ENCODE peak calls at places on chromosomes 1 and 21, in eight cellular contexts. B, V, Y, L, F, K, I and T are unnamed samples.
A peak's percentile ranks its signal among the peaks of the same experiment; 100 is the strongest.

GRCh38 chr1:152110860-152111514 is 4.3 kb downstream of the TCHH start:
- DNase-seq in I (no peak), F (peak; percentile 67), B (peak; percentile 26), K (no peak), L (peak; percentile 18), V (peak; percentile 32), Y (no peak), T (peak; percentile 70)

GRCh38 chr1:178870944-178871343 is at the start of gene ANGPTL1:
- DNase-seq in V (peak; percentile 14), B (no peak), I (no peak), Y (no peak), L (no peak), F (no peak), K (peak; percentile 39), T (no peak)

GRCh38 chr1:25740071-25740470 is 59.9 kb upstream of the SELENON start:
- DNase-seq in V (no peak), K (no peak), F (no peak), Y (no peak), L (no peak), I (no peak), B (no peak), T (no peak)

GRCh38 chr1:22814176-22815042 is 103.8 kb downstream of the EPHB2 start:
- DNase-seq in V (peak; percentile 65), F (peak; percentile 52), B (no peak), I (peak; percentile 84), L (no peak), K (no peak), Y (peak; percentile 42), T (no peak)

GRCh38 chr1:101112051-101112770 is 86.6 kb upstream of the DPH5 start:
- DNase-seq in F (no peak), I (no peak), V (no peak), L (peak; percentile 48), Y (no peak), B (peak; percentile 26), K (no peak), T (no peak)

GRCh38 chr1:46581685-46582455 is 22.2 kb downstream of the MKNK1 start:
- DNase-seq in V (no peak), B (no peak), L (no peak), I (no peak), F (no peak), K (no peak), Y (no peak), T (no peak)

GRCh38 chr1:214058071-214058470 is 70.3 kb downstream of the PROX1 start:
- DNase-seq in K (no peak), B (no peak), Y (no peak), V (no peak), F (no peak), L (no peak), I (no peak), T (no peak)

GRCh38 chr21:45335151-45335760 is 47.6 kb upstream of the POFUT2 start:
- DNase-seq in K (no peak), V (no peak), F (no peak), I (peak; percentile 57), Y (no peak), L (peak; percentile 8), B (no peak), T (peak; percentile 32)

GRCh38 chr1:187185389-187185788 is 356.6 kb downstream of the PLA2G4A start:
- DNase-seq in F (no peak), B (no peak), V (no peak), K (no peak), L (no peak), I (no peak), Y (no peak), T (no peak)

GRCh38 chr1:5680600-5680999 is 311.6 kb downstream of the NPHP4 start:
- DNase-seq in B (no peak), Y (no peak), V (no peak), K (no peak), F (no peak), L (no peak), I (no peak), T (no peak)

GRCh38 chr1:55337801-55338447 is 122.8 kb upstream of the USP24 start:
- DNase-seq in I (no peak), L (no peak), F (no peak), K (no peak), B (peak; percentile 47), V (peak; percentile 74), Y (no peak), T (no peak)

GRCh38 chr1:170678196-170678595 is 14.3 kb downstream of the PRRX1 start:
- DNase-seq in I (no peak), F (no peak), K (no peak), L (no peak), V (peak; percentile 89), B (no peak), Y (no peak), T (no peak)

GRCh38 chr1:203491664-203492485 is 2.1 kb upstream of the OPTC start:
- DNase-seq in K (no peak), F (no peak), I (no peak), Y (no peak), L (no peak), B (no peak), V (no peak), T (no peak)

GRCh38 chr1:37949524-37950152 is 2.8 kb upstream of the INPP5B start:
- DNase-seq in K (no peak), I (no peak), Y (no peak), F (no peak), V (no peak), B (no peak), L (no peak), T (no peak)

GRCh38 chr1:24070821-24071393 is 41.0 kb downstream of the MYOM3 start:
- DNase-seq in Y (peak; percentile 17), V (peak; percentile 59), B (peak; percentile 88), K (peak; percentile 39), I (peak; percentile 80), L (peak; percentile 60), F (peak; percentile 68), T (no peak)

GRCh38 chr1:247429526-247429925 is 13.6 kb downstream of the NLRP3 start:
- DNase-seq in B (no peak), L (no peak), I (no peak), Y (no peak), F (no peak), V (no peak), K (no peak), T (no peak)

GRCh38 chr1:169796411-169796810 is 1.7 kb upstream of the METTL18 start:
- DNase-seq in K (no peak), V (no peak), I (no peak), F (no peak), L (no peak), B (no peak), Y (no peak), T (no peak)

GRCh38 chr1:117120774-117121588 is 568 bp downstream of the TRIM45 start:
- DNase-seq in K (no peak), V (no peak), L (no peak), B (no peak), I (no peak), F (no peak), Y (no peak), T (no peak)

GRCh38 chr1:237041795-237042466 is at the start of gene RYR2:
- DNase-seq in K (no peak), V (no peak), L (peak; percentile 57), F (no peak), I (no peak), B (no peak), Y (no peak), T (no peak)

GRCh38 chr1:187445066-187445465 is 616.3 kb downstream of the PLA2G4A start:
- DNase-seq in Y (no peak), I (no peak), B (no peak), V (no peak), L (no peak), K (no peak), F (no peak), T (no peak)

GRCh38 chr1:224506141-224506814 is 71.7 kb upstream of the WDR26 start:
- DNase-seq in V (peak; percentile 80), Y (no peak), B (no peak), L (no peak), F (no peak), K (no peak), I (no peak), T (no peak)

GRCh38 chr1:107152332-107152731 is 11.5 kb downstream of the NTNG1 start:
- DNase-seq in L (no peak), B (no peak), V (no peak), I (no peak), K (no peak), Y (no peak), F (no peak), T (no peak)

GRCh38 chr1:180183426-180183825 is 28.8 kb downstream of the QSOX1 start:
- DNase-seq in B (no peak), I (no peak), F (no peak), Y (no peak), K (no peak), L (no peak), V (no peak), T (peak; percentile 23)

GRCh38 chr1:24071941-24072340 is 40.0 kb downstream of the MYOM3 start:
- DNase-seq in Y (no peak), F (no peak), I (no peak), V (no peak), K (no peak), L (no peak), B (no peak), T (no peak)

GRCh38 chr1:234975122-234975940 is 153.3 kb downstream of the TOMM20 start:
- DNase-seq in I (peak; percentile 40), K (no peak), Y (no peak), F (peak; percentile 93), B (no peak), V (peak; percentile 92), L (no peak), T (no peak)